ENCODE peak calls at places on chromosomes 16 and 17, in eight cellular contexts. Y is CD4-positive, alpha-beta T cell; E is neural crest cell; P is AG09319; Z is GM06990; J is dorsolateral prefrontal cortex; Q is AG10803; F is PC-3. U is an unnamed sample.

GRCh38 chr16:84449156-84450140 is 55.0 kb downstream of the MEAK7 start:
- DNase-seq in Y (no peak), E (no peak), P (no peak), Z (no peak), J (no peak), Q (no peak), F (no peak), U (no peak)

GRCh38 chr17:79789943-79790804 is 6.7 kb downstream of the CBX8 start:
- DNase-seq in Y (no peak), E (peak; percentile 55), P (no peak), Z (peak; percentile 53), J (no peak), Q (no peak), F (peak; percentile 65), U (no peak)

GRCh38 chr16:28326881-28327610 is 34.7 kb downstream of the SBK1 start:
- DNase-seq in Y (peak; percentile 59), E (peak; percentile 73), P (no peak), Z (no peak), J (peak; percentile 35), Q (peak; percentile 47), F (peak; percentile 33), U (peak; percentile 67)

GRCh38 chr17:82734987-82735866 is at the start of gene FN3K:
- DNase-seq in Y (no peak), E (peak; percentile 50), P (no peak), Z (no peak), J (peak; percentile 61), Q (peak; percentile 42), F (peak; percentile 63), U (peak; percentile 75)

GRCh38 chr16:17277981-17278381 is 192.8 kb downstream of the XYLT1 start:
- DNase-seq in Y (no peak), E (peak; percentile 9), P (no peak), Z (no peak), J (no peak), Q (no peak), F (no peak), U (no peak)

GRCh38 chr17:79000396-79001189 is 9.0 kb downstream of the CANT1 start:
- DNase-seq in Y (no peak), E (no peak), P (no peak), Z (no peak), J (no peak), Q (no peak), F (no peak), U (no peak)

GRCh38 chr16:83031524-83031923 is 404.8 kb downstream of the CDH13 start:
- DNase-seq in Y (no peak), E (no peak), P (no peak), Z (no peak), J (no peak), Q (no peak), F (no peak), U (no peak)

GRCh38 chr17:1153795-1154546 is 25.8 kb downstream of the ABR start:
- DNase-seq in Y (no peak), E (peak; percentile 47), P (peak; percentile 78), Z (no peak), J (peak; percentile 57), Q (peak; percentile 87), F (peak; percentile 8), U (no peak)

GRCh38 chr17:34716291-34716690 is 136.9 kb downstream of the TMEM132E start:
- DNase-seq in Y (no peak), E (no peak), P (no peak), Z (no peak), J (no peak), Q (no peak), F (no peak), U (no peak)

GRCh38 chr16:60181542-60181941 is 1447.4 kb upstream of the GOT2 start:
- DNase-seq in Y (no peak), E (no peak), P (no peak), Z (no peak), J (no peak), Q (no peak), F (no peak), U (no peak)

GRCh38 chr16:46853713-46854443 is 22.9 kb upstream of the C16orf87 start:
- DNase-seq in Y (peak; percentile 49), E (peak; percentile 73), P (peak; percentile 32), Z (peak; percentile 22), J (peak; percentile 85), Q (peak; percentile 65), F (peak; percentile 66), U (peak; percentile 81)

GRCh38 chr17:75352079-75352569 is 53.4 kb downstream of the GRB2 start:
- DNase-seq in Y (no peak), E (no peak), P (no peak), Z (no peak), J (no peak), Q (no peak), F (no peak), U (peak; percentile 23)

GRCh38 chr16:22291020-22291419 is 6.2 kb upstream of the POLR3E start:
- DNase-seq in Y (no peak), E (no peak), P (no peak), Z (no peak), J (no peak), Q (no peak), F (no peak), U (no peak)

GRCh38 chr17:83089322-83090156 is 10.1 kb downstream of the METRNL start:
- DNase-seq in Y (no peak), E (no peak), P (no peak), Z (no peak), J (no peak), Q (no peak), F (peak; percentile 56), U (no peak)

GRCh38 chr16:86048882-86049585 is 150.1 kb downstream of the IRF8 start:
- DNase-seq in Y (no peak), E (no peak), P (no peak), Z (no peak), J (no peak), Q (no peak), F (no peak), U (no peak)
- TF ChIP-seq CTCF in Y (no peak), E (no peak), P (no peak), Z (peak; percentile 15), J (no peak), Q (no peak), F (peak; percentile 15), U (no peak)

GRCh38 chr16:24801761-24802302 is 43.9 kb upstream of the SLC5A11 start:
- DNase-seq in Y (no peak), E (no peak), P (no peak), Z (no peak), J (no peak), Q (no peak), F (no peak), U (no peak)

GRCh38 chr16:24805484-24805883 is 40.3 kb upstream of the SLC5A11 start:
- DNase-seq in Y (no peak), E (no peak), P (no peak), Z (no peak), J (no peak), Q (no peak), F (no peak), U (no peak)

GRCh38 chr16:24800586-24800985 is 45.2 kb upstream of the SLC5A11 start:
- DNase-seq in Y (no peak), E (no peak), P (no peak), Z (no peak), J (no peak), Q (peak; percentile 20), F (peak; percentile 13), U (no peak)
- TF ChIP-seq CTCF in Y (no peak), E (no peak), P (peak; percentile 30), Z (peak; percentile 41), J (no peak), Q (peak; percentile 41), F (peak; percentile 45), U (no peak)

DNA sequence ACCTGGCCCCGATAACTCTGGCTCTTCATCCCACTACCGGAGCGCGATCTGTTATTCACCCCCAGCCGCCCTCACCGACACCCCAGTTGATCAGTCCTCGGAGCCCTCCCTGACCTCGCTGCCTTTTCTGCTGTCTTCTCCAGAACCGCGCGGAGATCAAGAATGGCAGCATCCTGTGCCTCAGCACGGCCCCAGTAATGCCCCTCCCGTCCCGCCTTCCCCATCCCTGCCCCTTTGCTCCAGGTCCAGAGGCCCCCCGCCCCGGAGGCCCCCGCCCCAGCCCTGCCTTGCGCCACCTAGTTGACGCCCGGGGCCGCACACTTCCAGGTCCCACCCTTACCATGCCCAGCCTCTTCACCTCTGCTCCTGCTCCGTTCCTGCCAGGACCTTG is 872 bp downstream of the ELMO3 start:
- DNase-seq in Y (no peak), E (no peak), P (no peak), Z (no peak), J (no peak), Q (no peak), F (no peak), U (no peak)
- TF ChIP-seq CTCF in Y (no peak), E (peak; percentile 9), P (no peak), Z (peak; percentile 2), J (no peak), Q (no peak), F (no peak), U (peak; percentile 22)

GRCh38 chr16:13896543-13897182 is 23.3 kb upstream of the ERCC4 start:
- DNase-seq in Y (no peak), E (no peak), P (no peak), Z (no peak), J (no peak), Q (no peak), F (peak; percentile 41), U (no peak)
- TF ChIP-seq CTCF in Y (no peak), E (peak; percentile 31), P (no peak), Z (peak; percentile 51), J (no peak), Q (peak; percentile 37), F (peak; percentile 65), U (no peak)

GRCh38 chr16:11202260-11203091 is 53.5 kb downstream of the SOCS1 start:
- DNase-seq in Y (no peak), E (no peak), P (no peak), Z (peak; percentile 74), J (no peak), Q (peak; percentile 62), F (no peak), U (no peak)
- TF ChIP-seq CTCF in Y (no peak), E (no peak), P (no peak), Z (no peak), J (no peak), Q (no peak), F (no peak), U (no peak)

DNA sequence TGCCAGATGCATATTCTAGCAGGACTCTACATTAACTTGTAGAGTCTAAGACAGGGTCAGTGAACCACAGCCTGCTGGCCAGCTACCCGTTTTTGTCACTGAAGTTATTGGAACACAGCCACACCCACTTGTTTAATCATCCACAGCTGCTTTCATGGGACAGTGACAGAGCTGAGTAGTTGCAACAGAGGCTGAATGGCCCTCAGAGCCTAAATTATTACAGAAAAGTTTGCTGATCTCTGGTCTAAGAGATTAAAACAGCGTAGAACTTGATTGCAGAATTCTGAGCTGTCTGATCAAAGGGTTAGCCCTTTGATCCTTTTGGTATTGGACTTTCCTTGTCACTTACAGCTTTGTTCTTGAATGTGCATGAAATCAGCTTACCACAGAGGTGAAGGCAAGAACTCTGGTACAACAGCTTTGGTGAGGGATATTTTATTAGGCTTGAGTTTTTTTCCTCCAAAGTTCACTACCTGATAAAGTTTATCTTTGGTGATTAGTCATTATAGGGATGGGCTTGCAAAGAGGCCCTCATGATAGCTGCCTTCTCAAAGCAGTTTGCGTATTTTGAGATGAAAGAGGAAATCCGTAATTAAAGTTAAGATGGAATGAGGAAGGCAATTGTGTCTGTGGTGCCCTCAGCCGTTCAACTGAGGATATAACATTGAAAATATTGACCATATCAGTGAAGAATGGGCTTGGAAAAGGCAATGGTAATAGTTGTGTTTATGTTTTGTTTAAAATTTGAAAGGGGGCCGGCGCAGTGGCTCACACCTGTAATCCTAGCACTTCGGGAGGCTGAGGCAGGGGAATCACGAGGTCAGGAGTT is 23.7 kb downstream of the ALDH3A2 start:
- DNase-seq in Y (no peak), E (no peak), P (no peak), Z (no peak), J (no peak), Q (peak; percentile 61), F (peak; percentile 60), U (no peak)
- TF ChIP-seq CTCF in Y (no peak), E (no peak), P (peak; percentile 35), Z (no peak), J (no peak), Q (peak; percentile 50), F (peak; percentile 64), U (no peak)